ENCODE peak calls at places on chromosomes 4 and X, in seven cellular contexts. U is Calu3; H is activated CD8-positive, alpha-beta T cell treated with anti-CD3 and anti-CD28 coated beads for 36 hours; F is stomach; W is transverse colon; R is PC-3; Y is B cell. D is an unnamed sample.
A peak's percentile ranks its signal among the peaks of the same experiment; 100 is the strongest.

GRCh38 chr4:680931-681645 is 6.7 kb downstream of the MYL5 start:
- DNase-seq in W (peak; percentile 83), U (peak; percentile 46), F (peak; percentile 67), H (peak; percentile 79), Y (peak; percentile 76), R (peak; percentile 52), D (peak; percentile 85)

GRCh38 chrX:7146703-7147430 is 645 bp upstream of the STS start:
- DNase-seq in F (peak; percentile 45), W (peak; percentile 49), H (peak; percentile 33), U (peak; percentile 23), R (no peak), Y (peak; percentile 6), D (peak; percentile 24)

GRCh38 chr4:95571577-95571976 is 22.8 kb upstream of the UNC5C start:
- DNase-seq in H (no peak), F (no peak), U (no peak), R (no peak), Y (no peak), W (no peak), D (no peak)

GRCh38 chrX:42290608-42291007 is 367.3 kb upstream of the CASK start:
- DNase-seq in Y (peak; percentile 2), F (no peak), R (peak; percentile 4), W (no peak), U (no peak), H (no peak), D (no peak)

GRCh38 chr4:158018090-158018808 is 154.6 kb downstream of the GASK1B start:
- DNase-seq in F (no peak), U (no peak), W (no peak), H (no peak), Y (no peak), R (no peak), D (no peak)

GRCh38 chrX:79270401-79270800 is 96.7 kb downstream of the ITM2A start:
- DNase-seq in H (peak; percentile 90), R (no peak), W (peak; percentile 54), F (peak; percentile 31), Y (peak; percentile 75), U (peak; percentile 1), D (peak; percentile 26)

GRCh38 chrX:31036895-31037294 is 34.9 kb downstream of the FTHL17 start:
- DNase-seq in F (peak; percentile 57), H (peak; percentile 20), R (peak; percentile 63), Y (peak; percentile 19), U (peak; percentile 45), W (peak; percentile 30), D (peak; percentile 42)

GRCh38 chr4:151990201-151990600 is 229.4 kb upstream of the GATB start:
- DNase-seq in W (no peak), R (peak; percentile 95), Y (no peak), H (no peak), U (no peak), F (no peak), D (no peak)

GRCh38 chrX:44054863-44055601 is 81.8 kb upstream of the NDP start:
- DNase-seq in R (no peak), Y (no peak), F (no peak), U (no peak), W (no peak), H (peak; percentile 5), D (no peak)

GRCh38 chr4:159229164-159229563 is 126.3 kb downstream of the RAPGEF2 start:
- DNase-seq in F (no peak), R (no peak), W (no peak), U (peak; percentile 7), H (no peak), Y (no peak), D (no peak)

GRCh38 chr4:8355306-8355705 is 85.2 kb downstream of the ACOX3 start:
- DNase-seq in W (no peak), Y (no peak), F (no peak), R (no peak), H (no peak), U (no peak), D (no peak)

GRCh38 chr4:169557061-169557636 is 55.2 kb downstream of the NEK1 start:
- DNase-seq in U (no peak), H (no peak), Y (no peak), F (no peak), W (no peak), R (peak; percentile 67), D (no peak)

GRCh38 chr4:158787718-158788441 is 19.1 kb downstream of the FNIP2 start:
- DNase-seq in Y (no peak), H (no peak), U (no peak), R (no peak), W (no peak), F (no peak), D (no peak)

GRCh38 chrX:108590496-108590895 is 145.9 kb downstream of the IRS4 start:
- DNase-seq in U (no peak), R (no peak), Y (no peak), H (no peak), F (no peak), W (no peak), D (no peak)

GRCh38 chr4:54882616-54883015 is 224.9 kb downstream of the KIT start:
- DNase-seq in H (no peak), Y (no peak), U (no peak), W (no peak), F (no peak), R (no peak), D (no peak)

GRCh38 chr4:43275779-43276178 is 383.3 kb downstream of the GRXCR1 start:
- DNase-seq in Y (no peak), H (no peak), R (no peak), U (no peak), F (no peak), W (no peak), D (peak; percentile 4)

GRCh38 chr4:40238700-40239548 is 42.1 kb downstream of the RHOH start:
- DNase-seq in Y (no peak), F (no peak), U (no peak), R (no peak), W (peak; percentile 22), H (peak; percentile 93), D (no peak)

GRCh38 chr4:85107553-85107952 is 141.1 kb upstream of the WDFY3 start:
- DNase-seq in R (peak; percentile 31), F (no peak), U (no peak), W (no peak), H (no peak), Y (no peak), D (no peak)

GRCh38 chr4:80101086-80101767 is 28.2 kb upstream of the ANTXR2 start:
- DNase-seq in Y (no peak), R (peak; percentile 66), H (no peak), W (no peak), U (no peak), F (no peak), D (no peak)

GRCh38 chr4:145544998-145545397 is 63.3 kb downstream of the SMAD1 start:
- DNase-seq in Y (no peak), H (no peak), W (no peak), R (peak; percentile 21), F (no peak), U (no peak), D (no peak)

DNA sequence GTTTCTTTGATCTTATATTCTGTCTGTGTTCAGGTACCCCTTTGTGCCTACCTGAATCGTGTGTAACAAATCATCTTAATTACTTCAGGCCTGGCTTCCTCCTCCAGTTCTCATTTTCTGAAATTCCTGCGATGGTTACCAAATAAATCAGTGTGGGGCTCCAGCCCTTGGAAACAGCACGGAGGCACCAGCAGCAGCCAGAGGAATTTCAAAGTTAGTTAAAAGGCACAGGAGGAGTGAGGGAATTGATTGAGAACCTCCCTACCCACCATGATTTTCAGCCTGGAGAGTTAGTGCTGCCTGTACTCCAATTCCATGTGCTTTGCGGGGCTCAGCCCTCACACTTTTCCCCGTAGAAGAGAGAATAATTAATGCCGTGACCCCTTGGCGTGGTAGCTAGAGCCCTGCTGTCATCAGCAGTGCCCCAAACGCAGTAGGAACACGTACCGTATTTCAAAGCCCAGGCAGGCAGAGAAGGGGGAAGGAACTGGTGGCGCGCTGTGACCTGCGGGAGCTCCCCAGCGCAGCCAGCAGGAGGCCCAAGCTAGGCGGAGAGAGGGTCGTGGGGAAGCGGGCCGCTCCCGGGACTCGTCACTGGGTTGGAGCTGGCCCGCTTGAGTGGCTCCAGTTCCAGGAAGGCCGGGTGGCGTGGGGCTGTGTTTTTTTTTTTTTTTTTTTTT is 84.0 kb upstream of the IGFBP7 start:
- DNase-seq in H (no peak), Y (no peak), F (no peak), U (no peak), R (no peak), W (no peak), D (no peak)
- TF ChIP-seq CTCF in H (no peak), Y (no peak), F (no peak), U (no peak), R (no peak), W (no peak), D (no peak)

GRCh38 chr4:173192375-173193162 is 24.0 kb downstream of the GALNT7 start:
- DNase-seq in Y (peak; percentile 30), W (no peak), H (peak; percentile 14), U (no peak), F (no peak), R (no peak), D (no peak)
- TF ChIP-seq CTCF in Y (peak; percentile 3), W (no peak), H (no peak), U (no peak), F (no peak), R (peak; percentile 42), D (peak; percentile 26)

DNA sequence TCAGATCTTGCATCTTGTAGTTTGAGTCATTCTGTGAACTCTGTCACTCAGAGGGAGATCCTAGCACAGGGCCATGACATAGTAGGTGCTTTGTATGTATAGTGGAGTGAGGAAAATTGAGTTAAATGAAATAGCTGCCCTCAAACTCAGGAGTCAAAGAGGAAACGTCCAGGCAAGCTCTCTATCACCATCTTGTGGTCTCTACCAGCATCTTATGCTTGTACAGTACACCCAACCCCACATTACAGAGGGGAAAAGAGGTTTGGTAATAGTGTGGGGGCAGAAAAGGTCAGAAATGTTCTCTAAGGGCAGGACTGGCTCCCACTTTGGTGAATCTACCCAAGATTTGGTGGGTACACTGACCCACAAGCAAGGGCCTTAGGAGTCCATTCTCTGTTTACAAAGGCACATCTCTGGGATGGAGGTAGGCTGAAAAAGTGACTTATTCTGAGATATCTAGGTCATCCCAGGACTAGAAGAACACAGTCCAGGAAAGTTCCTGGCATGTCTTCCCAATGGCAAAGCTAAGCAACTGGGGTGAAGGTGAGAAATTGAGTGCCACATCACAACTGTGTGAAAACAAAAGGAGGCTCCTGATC is 131.8 kb downstream of the OR13H1 start:
- DNase-seq in R (peak; percentile 45), W (no peak), U (peak; percentile 3), Y (no peak), H (no peak), F (no peak), D (peak; percentile 41)
- TF ChIP-seq CTCF in R (peak; percentile 75), W (no peak), U (peak; percentile 40), Y (peak; percentile 17), H (peak; percentile 13), F (no peak), D (peak; percentile 53)

DNA sequence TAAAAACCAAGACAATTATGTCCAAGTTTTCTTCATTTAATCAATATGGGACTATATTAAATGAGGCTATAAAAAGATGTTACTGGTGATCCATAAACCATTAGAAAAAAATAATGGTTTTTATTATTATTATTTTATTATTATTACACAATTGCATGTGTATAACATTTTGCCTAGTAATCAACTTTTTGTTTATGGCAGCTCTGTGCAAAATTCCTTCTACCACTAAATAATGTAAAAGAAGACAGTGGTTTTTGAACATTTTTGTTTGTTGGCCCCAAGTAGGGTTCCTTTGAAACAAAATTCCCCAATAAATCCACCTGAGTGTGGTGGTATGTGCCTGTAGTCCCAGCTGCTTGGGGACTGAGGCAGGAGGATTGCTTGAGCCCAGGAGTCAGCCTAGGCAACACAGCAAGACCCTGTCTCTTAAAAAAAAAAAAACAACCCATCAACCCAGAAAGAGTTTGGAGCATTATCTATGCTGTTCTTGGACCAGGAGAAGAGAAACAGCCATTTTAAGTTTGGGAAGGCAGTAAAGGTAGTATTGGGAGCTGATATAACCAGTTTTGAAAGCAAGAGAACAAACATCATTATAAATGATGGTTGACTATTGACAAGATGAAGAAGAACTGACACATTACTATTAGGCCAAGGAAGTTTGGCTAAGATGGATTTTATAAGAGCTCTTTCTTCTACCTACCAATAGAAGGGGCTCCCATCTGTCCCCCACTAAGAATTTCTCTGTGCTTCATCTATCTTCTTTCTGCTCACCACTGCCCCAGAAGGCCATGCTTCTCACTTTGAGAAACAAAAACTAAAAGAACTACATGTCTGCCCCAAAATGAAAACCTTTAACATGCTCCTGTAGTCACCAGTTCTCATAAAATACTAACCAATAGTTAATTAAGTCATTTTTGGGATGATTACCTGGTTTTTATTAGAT is 2.2 kb downstream of the TMEM156 start:
- DNase-seq in Y (peak; percentile 37), H (peak; percentile 40), U (no peak), R (peak; percentile 23), F (no peak), W (no peak), D (no peak)
- TF ChIP-seq CTCF in Y (no peak), H (no peak), U (no peak), R (no peak), F (no peak), W (no peak), D (peak; percentile 19)